ENCODE peak calls at places on chromosomes 7 and 10, in eight cellular contexts. W, B, I, U, X, M, S and G are unnamed samples. For H3K4me1, the result is how much of the 10 kb centered on the place peaks cover.

GRCh38 chr10:58152698-58153263 is 114.9 kb downstream of the IPMK start:
- DNase-seq in W (peak), B (peak), I (peak), U (no peak), X (peak), M (peak), S (no peak), G (no peak)

GRCh38 chr10:78656815-78657621 is 411.7 kb upstream of the ZMIZ1 start:
- DNase-seq in W (peak), B (peak), I (no peak), U (no peak), X (no peak), M (no peak), S (no peak), G (no peak)

GRCh38 chr10:14405076-14406065 is 74.6 kb upstream of the FRMD4A start:
- DNase-seq in W (no peak), B (no peak), I (no peak), U (no peak), X (peak), M (peak), S (no peak), G (no peak)

GRCh38 chr7:148944935-148945934 is 61.1 kb upstream of the EZH2 start:
- DNase-seq in W (no peak), B (no peak), I (no peak), U (no peak), X (peak), M (peak), S (no peak), G (no peak)

GRCh38 chr7:51033722-51034530 is 251.2 kb upstream of the GRB10 start:
- DNase-seq in W (no peak), B (no peak), I (no peak), U (no peak), X (no peak), M (no peak), S (no peak), G (no peak)

GRCh38 chr10:121340176-121340850 is 257.9 kb downstream of the FGFR2 start:
- DNase-seq in W (peak), B (no peak), I (no peak), U (no peak), X (no peak), M (no peak), S (no peak), G (no peak)

GRCh38 chr7:2032876-2033407 is 199.8 kb downstream of the MAD1L1 start:
- DNase-seq in W (no peak), B (peak), I (no peak), U (peak), X (no peak), M (no peak), S (no peak), G (peak)

GRCh38 chr7:25854608-25855497 is 297.1 kb upstream of the NFE2L3 start:
- DNase-seq in W (peak), B (peak), I (peak), U (peak), X (peak), M (peak), S (no peak), G (peak)

GRCh38 chr7:142391191-142391992 is 133.5 kb upstream of the PRSS58 start:
- DNase-seq in W (peak), B (no peak), I (peak), U (no peak), X (peak), M (no peak), S (no peak), G (no peak)

GRCh38 chr7:39890411-39890810 is 59.6 kb upstream of the CDK13 start:
- DNase-seq in W (no peak), B (no peak), I (no peak), U (no peak), X (no peak), M (no peak), S (no peak), G (no peak)

GRCh38 chr7:42673951-42674350 is 237.9 kb downstream of the C7orf25 start:
- DNase-seq in W (no peak), B (no peak), I (peak), U (no peak), X (no peak), M (no peak), S (no peak), G (no peak)

GRCh38 chr10:123284022-123284421 is 129.8 kb downstream of the BUB3 start:
- DNase-seq in W (no peak), B (no peak), I (no peak), U (no peak), X (peak), M (peak), S (no peak), G (no peak)

GRCh38 chr7:69690329-69690728 is 92.1 kb downstream of the AUTS2 start:
- DNase-seq in W (no peak), B (no peak), I (no peak), U (no peak), X (no peak), M (no peak), S (no peak), G (no peak)

GRCh38 chr10:787933-788651 is 98.6 kb upstream of the DIP2C start:
- DNase-seq in W (no peak), B (peak), I (no peak), U (no peak), X (no peak), M (no peak), S (no peak), G (no peak)

GRCh38 chr10:26468691-26469090 is 30.6 kb downstream of the APBB1IP start:
- DNase-seq in W (no peak), B (no peak), I (no peak), U (no peak), X (peak), M (no peak), S (no peak), G (no peak)

GRCh38 chr7:158525648-158526484 is 61.8 kb downstream of the PTPRN2 start:
- DNase-seq in W (no peak), B (no peak), I (no peak), U (no peak), X (no peak), M (no peak), S (no peak), G (no peak)

GRCh38 chr10:76632158-76633051 is 1005.2 kb downstream of the KCNMA1 start:
- DNase-seq in W (peak), B (no peak), I (peak), U (no peak), X (peak), M (peak), S (no peak), G (no peak)

GRCh38 chr10:35938160-35938559 is 296.1 kb upstream of the FZD8 start:
- DNase-seq in W (no peak), B (no peak), I (no peak), U (no peak), X (no peak), M (no peak), S (no peak), G (no peak)

GRCh38 chr7:24718977-24719491 is 38.2 kb downstream of the GSDME start:
- DNase-seq in W (no peak), B (no peak), I (peak), U (no peak), X (no peak), M (no peak), S (no peak), G (no peak)

GRCh38 chr7:44061645-44062179 is 3.7 kb downstream of the PGAM2 start:
- DNase-seq in W (no peak), B (no peak), I (no peak), U (no peak), X (no peak), M (no peak), S (no peak), G (no peak)

GRCh38 chr10:31808258-31809218 is 120.1 kb downstream of the ARHGAP12 start:
- DNase-seq in W (peak), B (peak), I (peak), U (no peak), X (peak), M (peak), S (no peak), G (no peak)

GRCh38 chr10:110305767-110306451 is 1.2 kb upstream of the SMNDC1 start:
- DNase-seq in W (peak), B (peak), I (peak), U (no peak), X (peak), M (peak), S (peak), G (peak)

GRCh38 chr7:66758964-66759628 is 18.6 kb downstream of the RABGEF1 start:
- DNase-seq in W (no peak), B (no peak), I (no peak), U (no peak), X (no peak), M (no peak), S (no peak), G (no peak)

GRCh38 chr10:37535459-37536246 is 321.8 kb downstream of the ZNF248 start:
- DNase-seq in W (peak), B (no peak), I (no peak), U (no peak), X (peak), M (peak), S (no peak), G (no peak)

GRCh38 chr10:90023950-90024349 is 322.6 kb downstream of the KIF20B start:
- DNase-seq in W (no peak), B (no peak), I (no peak), U (no peak), X (no peak), M (no peak), S (no peak), G (no peak)

GRCh38 chr7:44232900-44233715 is 32.3 kb downstream of the YKT6 start:
- DNase-seq in W (no peak), B (no peak), I (no peak), U (no peak), X (no peak), M (no peak), S (no peak), G (no peak)

GRCh38 chr10:58993480-58994221 is 182.8 kb upstream of the PHYHIPL start:
- DNase-seq in W (no peak), B (no peak), I (no peak), U (no peak), X (no peak), M (no peak), S (no peak), G (no peak)

GRCh38 chr10:125283191-125283590 is 122.8 kb upstream of the CTBP2 start:
- DNase-seq in W (peak), B (peak), I (no peak), U (no peak), X (no peak), M (no peak), S (no peak), G (no peak)

GRCh38 chr7:109062798-109063197 is 493.1 kb downstream of the DNAJB9 start:
- DNase-seq in W (peak), B (no peak), I (no peak), U (no peak), X (no peak), M (no peak), S (no peak), G (no peak)

GRCh38 chr7:129607471-129608120 is 3.9 kb upstream of the NRF1 start:
- DNase-seq in W (peak), B (peak), I (peak), U (no peak), X (peak), M (peak), S (no peak), G (no peak)

GRCh38 chr7:19754521-19755116 is 18.8 kb downstream of the TMEM196 start:
- DNase-seq in W (peak), B (peak), I (peak), U (no peak), X (peak), M (peak), S (no peak), G (no peak)

GRCh38 chr10:1399431-1400120 is 337.7 kb downstream of the ADARB2 start:
- DNase-seq in W (no peak), B (peak), I (no peak), U (no peak), X (no peak), M (no peak), S (no peak), G (no peak)

GRCh38 chr10:5873515-5873995 is 16.1 kb downstream of the ANKRD16 start:
- DNase-seq in W (peak), B (peak), I (peak), U (peak), X (peak), M (peak), S (peak), G (peak)

GRCh38 chr7:24709585-24710360 is 47.5 kb downstream of the GSDME start:
- DNase-seq in W (peak), B (no peak), I (no peak), U (no peak), X (no peak), M (no peak), S (no peak), G (no peak)

GRCh38 chr10:14024349-14025202 is 306.1 kb downstream of the FRMD4A start:
- DNase-seq in W (no peak), B (no peak), I (no peak), U (no peak), X (no peak), M (no peak), S (no peak), G (peak)

GRCh38 chr10:130858626-130859025 is 452.9 kb downstream of the TCERG1L start:
- DNase-seq in W (no peak), B (no peak), I (no peak), U (no peak), X (no peak), M (no peak), S (no peak), G (peak)

GRCh38 chr10:130862122-130862521 is 449.4 kb downstream of the TCERG1L start:
- DNase-seq in W (no peak), B (no peak), I (no peak), U (no peak), X (no peak), M (no peak), S (no peak), G (no peak)

GRCh38 chr10:130857631-130858295 is 453.8 kb downstream of the TCERG1L start:
- DNase-seq in W (no peak), B (no peak), I (no peak), U (no peak), X (no peak), M (no peak), S (no peak), G (no peak)

GRCh38 chr10:130862626-130863025 is 448.9 kb downstream of the TCERG1L start:
- DNase-seq in W (no peak), B (no peak), I (no peak), U (no peak), X (no peak), M (no peak), S (no peak), G (no peak)

DNA sequence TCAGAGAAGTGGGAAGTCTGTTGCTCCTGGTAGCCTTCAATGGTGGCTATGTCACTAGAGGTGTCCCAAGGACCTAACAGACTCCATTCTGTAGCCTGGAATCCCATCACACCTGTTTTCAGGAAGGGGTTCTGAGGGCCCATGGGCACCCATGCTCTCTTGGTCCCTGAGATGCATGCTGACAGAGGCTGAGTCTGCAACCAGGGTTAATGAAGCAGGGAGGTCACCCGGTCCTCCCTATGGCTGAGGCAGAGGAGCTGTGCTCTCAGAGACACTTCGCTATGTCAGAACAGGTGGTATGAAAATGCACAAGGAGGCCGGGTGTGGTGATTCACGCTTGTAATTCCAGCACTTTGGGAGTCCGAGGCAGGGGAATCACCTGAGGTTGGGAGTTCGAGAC is 452.1 kb downstream of the TCERG1L start:
- DNase-seq in W (no peak), B (no peak), I (no peak), U (no peak), X (no peak), M (no peak), S (no peak), G (peak)
- H3K4me3 ChIP-seq in W (no peak), B (no peak), I (no peak), U (no peak), X (no peak), M (no peak), S (no peak), G (no peak)

GRCh38 chr10:21673668-21674067 is 139.6 kb downstream of the MLLT10 start:
- DNase-seq in W (no peak), B (no peak), I (no peak), U (no peak), X (no peak), M (no peak), S (no peak), G (no peak)

GRCh38 chr10:21670391-21670790 is 136.4 kb downstream of the MLLT10 start:
- DNase-seq in W (no peak), B (no peak), I (no peak), U (no peak), X (no peak), M (no peak), S (no peak), G (no peak)

DNA sequence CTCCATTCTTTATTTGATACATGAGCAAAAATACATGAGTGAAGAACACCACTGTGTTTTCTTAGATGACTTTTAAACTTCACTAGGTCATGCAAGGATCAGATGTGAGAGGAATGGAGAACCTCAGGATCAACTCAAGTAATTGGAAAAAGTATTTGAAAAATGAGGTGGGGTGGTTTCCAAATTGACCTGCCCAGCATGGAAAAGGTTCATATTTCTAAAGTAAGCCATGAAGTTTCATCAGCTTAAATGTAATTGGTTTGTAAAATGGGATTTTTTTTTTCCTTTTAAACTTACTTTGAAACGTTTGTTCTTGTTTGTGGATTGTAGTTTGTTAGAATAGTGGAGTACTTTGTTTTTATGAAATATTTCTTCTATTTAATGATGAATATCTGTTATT is 134.8 kb downstream of the MLLT10 start:
- DNase-seq in W (no peak), B (no peak), I (no peak), U (no peak), X (no peak), M (no peak), S (no peak), G (no peak)
- H3K27ac ChIP-seq in W (no peak), B (no peak), I (no peak), U (no peak), X (peak), M (no peak), S (no peak), G (no peak)

DNA sequence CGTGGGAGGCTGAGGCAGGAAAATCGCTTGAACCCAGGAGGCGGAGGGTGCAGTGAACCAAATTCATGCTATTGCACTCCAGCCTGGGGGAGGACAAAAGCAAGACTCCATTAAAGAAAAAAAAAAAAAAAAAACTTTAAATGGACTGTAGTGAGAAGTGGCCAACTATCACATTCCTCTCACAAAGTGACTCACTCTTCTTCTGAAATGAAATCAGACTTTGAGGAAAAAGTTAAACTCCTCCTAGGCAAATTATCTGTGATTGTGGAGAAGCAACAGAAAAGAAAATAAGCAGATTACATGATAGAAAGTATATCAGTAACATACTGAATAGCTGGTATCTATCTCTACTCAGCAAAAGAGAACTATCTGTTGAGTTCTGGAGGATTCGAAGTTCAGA is 234.3 kb upstream of the PHF14 start:
- DNase-seq in W (no peak), B (no peak), I (no peak), U (no peak), X (no peak), M (no peak), S (no peak), G (no peak)
- H3K4me1 ChIP-seq in W (under half), B (under half), I (under half), U (under half), X (under half), M (under half), S (under half), G (under half)

DNA sequence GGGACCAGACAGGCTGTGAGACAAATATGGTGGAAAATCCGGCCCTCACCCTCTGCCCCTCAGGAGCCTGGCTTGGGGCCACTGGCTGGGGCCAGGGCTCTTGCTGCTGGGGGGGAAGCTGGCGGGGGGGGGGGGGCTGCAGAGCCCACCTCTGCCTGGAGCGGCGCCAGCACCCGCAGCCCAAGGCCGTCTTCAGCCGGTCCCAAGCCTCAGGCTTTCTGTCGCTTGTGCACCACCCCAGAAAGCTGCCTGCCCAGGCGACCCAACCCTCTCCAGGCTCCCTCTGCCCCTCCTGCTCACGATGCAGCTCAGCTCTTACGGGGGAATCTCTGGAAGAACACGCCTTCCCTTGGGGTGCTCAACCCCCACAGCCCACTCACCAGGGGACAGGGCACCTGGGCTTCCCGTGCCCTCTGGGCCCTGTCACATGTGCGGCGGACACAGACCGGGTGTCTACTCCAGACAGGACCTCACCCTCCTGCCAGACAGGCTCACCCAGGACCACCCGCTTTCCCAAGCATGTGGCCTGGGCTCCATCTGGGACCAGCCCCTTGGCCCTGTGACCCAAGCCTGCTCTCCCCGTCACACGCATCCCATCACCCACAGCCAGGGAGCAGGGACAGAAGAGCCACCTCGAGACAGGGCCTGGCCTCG is 43.9 kb downstream of the DPYSL4 start:
- DNase-seq in W (no peak), B (peak), I (no peak), U (no peak), X (no peak), M (no peak), S (no peak), G (no peak)
- H3K4me3 ChIP-seq in W (no peak), B (no peak), I (no peak), U (peak), X (no peak), M (no peak), S (peak), G (no peak)

GRCh38 chr10:23158370-23158769 is 33.7 kb upstream of the PTF1A start:
- DNase-seq in W (peak), B (peak), I (peak), U (no peak), X (peak), M (peak), S (no peak), G (no peak)

GRCh38 chr10:23156447-23157150 is 35.5 kb upstream of the PTF1A start:
- DNase-seq in W (no peak), B (no peak), I (no peak), U (no peak), X (no peak), M (no peak), S (no peak), G (no peak)

GRCh38 chr10:23157691-23158369 is 34.3 kb upstream of the PTF1A start:
- DNase-seq in W (peak), B (peak), I (peak), U (no peak), X (peak), M (peak), S (no peak), G (no peak)

GRCh38 chr10:23155166-23155565 is 36.9 kb upstream of the PTF1A start:
- DNase-seq in W (no peak), B (no peak), I (no peak), U (no peak), X (peak), M (no peak), S (no peak), G (no peak)

GRCh38 chr10:23157239-23157661 is 34.9 kb upstream of the PTF1A start:
- DNase-seq in W (no peak), B (no peak), I (peak), U (no peak), X (no peak), M (no peak), S (no peak), G (no peak)
- H3K27ac ChIP-seq in W (no peak), B (no peak), I (no peak), U (no peak), X (no peak), M (no peak), S (no peak), G (no peak)

DNA sequence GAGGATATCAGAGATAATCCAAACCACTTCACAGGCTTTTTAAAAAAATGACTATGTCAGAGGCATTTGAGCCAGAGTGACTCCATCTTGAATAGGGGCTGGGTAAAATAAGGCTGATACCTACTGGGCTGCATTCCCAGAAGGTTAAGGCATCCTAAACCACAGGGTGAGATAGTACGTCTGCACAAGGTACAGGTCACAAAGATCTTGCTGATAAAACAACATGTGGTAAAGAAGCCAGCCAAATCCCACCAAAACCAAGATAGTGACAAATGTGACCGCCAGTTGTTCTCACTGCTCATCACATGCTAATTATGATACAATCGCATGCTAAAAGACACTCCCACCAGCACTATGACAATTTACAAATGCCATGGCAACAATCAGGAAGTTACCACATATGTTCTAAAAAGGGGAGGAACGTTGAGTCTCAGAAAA is 177.5 kb downstream of the RAPGEF5 start:
- DNase-seq in W (no peak), B (no peak), I (no peak), U (no peak), X (no peak), M (no peak), S (no peak), G (no peak)
- H3K4me1 ChIP-seq in W (under half), B (under half), I (under half), U (under half), X (under half), M (under half), S (under half), G (under half)